ENCODE peak calls at places on chromosomes 3 and 15, in six cellular contexts. B is H9, Q is neuronal stem cell, D is mesenchymal stem cell, E is IMR-90, Z is trophoblast cell. W is an unnamed sample.
A peak's percentile ranks its signal among the peaks of the same experiment; 100 is the strongest.

GRCh38 chr15:87777054-87777498 is 479.5 kb downstream of the NTRK3 start:
- DNase-seq in Z (no peak), B (no peak), Q (no peak), D (peak; percentile 91), E (peak; percentile 95), W (no peak)

GRCh38 chr3:186826978-186827857 is 15.3 kb upstream of the ADIPOQ start:
- DNase-seq in Z (peak; percentile 83), B (peak; percentile 80), Q (peak; percentile 85), D (peak; percentile 77), E (peak; percentile 72), W (peak; percentile 87)

GRCh38 chr15:80783275-80783674 is 4.1 kb downstream of the CEMIP start:
- DNase-seq in B (no peak), Z (no peak), E (no peak), D (no peak), Q (no peak), W (no peak)

GRCh38 chr3:66473637-66474036 is 27.2 kb downstream of the LRIG1 start:
- DNase-seq in Q (no peak), E (peak; percentile 86), Z (no peak), D (peak; percentile 97), B (no peak), W (no peak)

GRCh38 chr15:62392411-62392810 is 227.3 kb upstream of the C2CD4B start:
- DNase-seq in E (peak; percentile 53), D (peak; percentile 56), Z (no peak), Q (peak; percentile 11), B (peak; percentile 50), W (peak; percentile 74)

GRCh38 chr3:122074621-122075265 is 19.6 kb downstream of the CD86 start:
- DNase-seq in B (no peak), Q (no peak), E (no peak), Z (no peak), D (no peak), W (no peak)

GRCh38 chr15:50415752-50416404 is 8.3 kb upstream of the USP8 start:
- DNase-seq in B (peak; percentile 39), Z (no peak), Q (no peak), D (peak; percentile 57), E (peak; percentile 37), W (no peak)

GRCh38 chr3:181755959-181756358 is 44.2 kb downstream of the SOX2 start:
- DNase-seq in E (no peak), D (no peak), Q (no peak), B (no peak), Z (no peak), W (no peak)

GRCh38 chr15:28954466-28955159 is 68.8 kb downstream of the APBA2 start:
- DNase-seq in B (peak; percentile 22), Z (no peak), D (no peak), Q (no peak), E (no peak), W (no peak)

GRCh38 chr3:37739579-37740290 is 121.9 kb upstream of the CTDSPL start:
- DNase-seq in D (no peak), Q (no peak), Z (no peak), B (no peak), E (no peak), W (peak; percentile 62)

GRCh38 chr15:57421540-57421939 is 45.2 kb downstream of the CGNL1 start:
- DNase-seq in D (no peak), Z (no peak), Q (no peak), E (no peak), B (no peak), W (no peak)

GRCh38 chr15:70376929-70377691 is 279.4 kb upstream of the TLE3 start:
- DNase-seq in Q (no peak), Z (no peak), D (peak; percentile 46), B (peak; percentile 35), E (peak; percentile 2), W (peak; percentile 50)

GRCh38 chr3:14780927-14781507 is 37.7 kb upstream of the FGD5 start:
- DNase-seq in Q (peak; percentile 24), E (peak; percentile 30), Z (peak; percentile 57), D (peak; percentile 43), B (peak; percentile 90), W (peak; percentile 88)

GRCh38 chr15:49199666-49200065 is 29.6 kb downstream of the GALK2 start:
- DNase-seq in B (no peak), Q (no peak), E (peak; percentile 63), Z (no peak), D (peak; percentile 7), W (no peak)

GRCh38 chr3:15610083-15610482 is 8.5 kb downstream of the BTD start:
- DNase-seq in Z (no peak), E (peak; percentile 75), B (no peak), Q (no peak), D (peak; percentile 75), W (no peak)

GRCh38 chr3:48280883-48281282 is 40.0 kb downstream of the ZNF589 start:
- DNase-seq in D (no peak), Z (no peak), E (no peak), Q (no peak), B (no peak), W (no peak)

GRCh38 chr3:147415337-147415736 is 6.2 kb downstream of the ZIC1 start:
- DNase-seq in Z (no peak), B (peak; percentile 55), E (no peak), D (no peak), Q (peak; percentile 41), W (peak; percentile 25)

GRCh38 chr3:194930439-194931204 is 244.9 kb downstream of the FAM43A start:
- DNase-seq in B (no peak), Q (no peak), D (peak; percentile 79), Z (peak; percentile 45), E (peak; percentile 46), W (peak; percentile 77)

GRCh38 chr3:169811606-169812123 is 1.0 kb upstream of the LRRIQ4 start:
- DNase-seq in E (peak; percentile 91), Q (no peak), Z (no peak), D (peak; percentile 74), B (no peak), W (no peak)

GRCh38 chr3:141402476-141403171 is 34.3 kb downstream of the ZBTB38 start:
- DNase-seq in Z (peak; percentile 88), E (peak; percentile 78), Q (peak; percentile 55), B (peak; percentile 65), D (peak; percentile 67), W (peak; percentile 73)

GRCh38 chr15:82126346-82126745 is 80.5 kb upstream of the MEX3B start:
- DNase-seq in E (no peak), Q (no peak), B (no peak), D (no peak), Z (no peak), W (no peak)

GRCh38 chr3:69212411-69213160 is 90.2 kb upstream of the LMOD3 start:
- DNase-seq in D (peak; percentile 88), B (no peak), Q (no peak), E (peak; percentile 62), Z (no peak), W (no peak)
- H3K4me1 ChIP-seq in D (no peaks in the 10 kb centered on the region), B (no peaks in the 10 kb centered on the region), Q (no peaks in the 10 kb centered on the region), E (no peaks in the 10 kb centered on the region), Z (peaks cover 2% of the 10 kb centered on the region), W (no peaks in the 10 kb centered on the region)

DNA sequence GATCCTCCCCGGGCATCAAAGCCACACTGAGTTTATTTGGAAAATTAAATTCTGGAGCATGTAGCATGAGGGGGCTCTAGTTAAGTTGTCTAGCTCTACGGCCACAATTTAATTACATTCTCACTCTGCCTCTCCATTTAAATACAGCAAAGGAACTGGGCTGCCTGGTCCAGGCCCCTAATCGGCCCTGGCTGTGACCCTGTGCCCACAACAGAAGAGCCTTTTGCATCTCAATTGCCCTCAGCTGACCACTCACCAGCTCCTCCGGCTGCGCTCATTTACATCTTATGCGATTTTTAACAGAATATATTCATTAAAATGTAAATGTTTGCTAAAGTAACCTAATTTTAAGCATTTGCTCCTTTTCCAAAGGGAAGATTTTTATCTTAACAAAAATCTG is 72.8 kb downstream of the MEGF11 start:
- DNase-seq in E (no peak), Q (no peak), Z (no peak), B (peak; percentile 53), D (no peak), W (no peak)
- H2BK5ac ChIP-seq in E (no peak overlapping the region), Q (no peak overlapping the region), Z (no peak overlapping the region), B (no peak overlapping the region), D (no peak overlapping the region), W (no peak overlapping the region)

GRCh38 chr15:27328616-27329015 is 357.6 kb downstream of the GABRG3 start:
- DNase-seq in D (no peak), Z (no peak), B (no peak), Q (no peak), E (no peak), W (no peak)
- H4K8ac ChIP-seq in D (no peak overlapping the region), Z (no peak overlapping the region), B (no peak overlapping the region), Q (no peak overlapping the region), E (no peak overlapping the region), W (no peak overlapping the region)

GRCh38 chr3:177333535-177334495 is 136.5 kb upstream of the TBL1XR1 start:
- DNase-seq in E (no peak), D (peak; percentile 35), Q (no peak), B (no peak), Z (no peak), W (no peak)
- H3K4me1 ChIP-seq in E (peaks cover 5% of the 10 kb centered on the region), D (peaks cover 2% of the 10 kb centered on the region), Q (no peaks in the 10 kb centered on the region), B (no peaks in the 10 kb centered on the region), Z (peaks cover 3% of the 10 kb centered on the region), W (peaks cover 1% of the 10 kb centered on the region)

W was measured in mesendoderm.